ENCODE peak calls at places on chromosomes 13 and 19, in seven cellular contexts. B is adrenal gland; O is brain microvascular endothelial cell; D is progenitor cell of endocrine pancreas; M is fibroblast of pulmonary artery; W is GM13976; L is CD4-positive, alpha-beta T cell. P is an unnamed sample.

GRCh38 chr19:15010497-15011255 is 31.0 kb upstream of the SLC1A6 start:
- DNase-seq in B (no peak), W (no peak), O (no peak), M (no peak), L (no peak), D (no peak), P (no peak)

GRCh38 chr13:107713314-107713713 is 502.0 kb downstream of the LIG4 start:
- DNase-seq in O (no peak), M (peak), L (no peak), D (no peak), B (no peak), W (no peak), P (no peak)

GRCh38 chr13:43377149-43377548 is 353.8 kb downstream of the DNAJC15 start:
- DNase-seq in M (peak), D (no peak), O (no peak), B (no peak), L (no peak), W (no peak), P (no peak)

GRCh38 chr13:65584126-65584525 is 1646.0 kb downstream of the PCDH9 start:
- DNase-seq in O (no peak), D (no peak), W (no peak), L (no peak), B (no peak), M (no peak), P (no peak)

GRCh38 chr13:100234524-100235136 is 145.7 kb downstream of the PCCA start:
- DNase-seq in L (no peak), D (no peak), M (peak), O (peak), B (no peak), W (no peak), P (no peak)

GRCh38 chr19:39282021-39282420 is 13.8 kb downstream of the IFNL2 start:
- DNase-seq in W (no peak), B (no peak), D (no peak), O (no peak), M (no peak), L (no peak), P (no peak)

GRCh38 chr13:114025432-114026127 is 51.7 kb upstream of the C13orf46 start:
- DNase-seq in W (no peak), L (no peak), O (peak), B (no peak), M (peak), D (no peak), P (no peak)

GRCh38 chr19:15964231-15964630 is 15.4 kb downstream of the OR10H4 start:
- DNase-seq in B (no peak), D (no peak), M (no peak), O (no peak), W (no peak), L (no peak), P (no peak)

GRCh38 chr13:111460548-111461444 is 140.4 kb downstream of the TEX29 start:
- DNase-seq in B (no peak), L (no peak), D (no peak), M (peak), O (peak), W (peak), P (no peak)

GRCh38 chr13:112626761-112627160 is 38.8 kb upstream of the TUBGCP3 start:
- DNase-seq in W (no peak), M (no peak), L (no peak), O (no peak), B (no peak), D (no peak), P (no peak)
- TF ChIP-seq CTCF in W (no peak), M (no peak), L (no peak), O (no peak), B (no peak), D (no peak), P (no peak)

GRCh38 chr19:35693835-35694599 is 10.3 kb upstream of the ZBTB32 start:
- DNase-seq in L (peak), O (peak), D (peak), W (peak), M (peak), B (peak), P (peak)
- TF ChIP-seq CTCF in L (peak), O (peak), D (peak), W (peak), M (peak), B (peak), P (peak)

DNA sequence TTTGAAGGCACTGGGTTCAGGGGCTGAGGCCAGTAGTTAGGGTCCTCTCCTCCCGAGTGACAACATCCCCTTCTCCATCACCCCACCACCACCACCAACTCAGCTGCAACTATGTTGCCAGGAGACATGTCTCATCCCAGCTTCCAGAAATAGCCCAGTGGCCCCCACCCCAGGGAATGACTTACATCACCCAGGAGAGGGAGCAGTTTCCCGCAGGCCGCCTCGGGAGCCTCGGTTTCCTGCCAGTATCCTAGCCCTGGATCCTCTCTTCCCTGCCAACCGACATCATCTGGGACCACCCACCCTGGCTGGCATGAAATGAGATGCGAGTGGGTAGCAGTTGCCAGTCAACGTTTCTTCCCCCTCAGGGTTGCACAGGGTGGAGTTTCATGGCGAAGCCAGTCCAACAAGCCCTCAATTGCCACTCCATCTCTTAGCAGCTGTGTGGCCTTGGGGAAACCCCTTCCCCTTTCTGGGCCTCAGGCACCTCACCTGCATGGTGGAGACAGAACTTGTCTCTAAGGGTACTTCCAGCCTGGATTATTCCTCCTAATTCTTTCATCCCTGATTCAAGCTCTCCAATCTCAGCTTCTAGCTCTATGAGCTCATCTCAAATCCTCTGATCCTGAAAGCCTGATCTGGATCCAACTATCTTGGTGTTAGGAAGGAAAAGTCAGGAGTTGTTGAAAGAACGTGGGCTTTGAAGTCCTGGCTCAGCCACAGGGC is 3.9 kb upstream of the GSK3A start:
- DNase-seq in B (peak), D (no peak), W (no peak), M (peak), O (peak), L (no peak), P (no peak)
- TF ChIP-seq CTCF in B (peak), D (peak), W (no peak), M (peak), O (peak), L (no peak), P (no peak)

DNA sequence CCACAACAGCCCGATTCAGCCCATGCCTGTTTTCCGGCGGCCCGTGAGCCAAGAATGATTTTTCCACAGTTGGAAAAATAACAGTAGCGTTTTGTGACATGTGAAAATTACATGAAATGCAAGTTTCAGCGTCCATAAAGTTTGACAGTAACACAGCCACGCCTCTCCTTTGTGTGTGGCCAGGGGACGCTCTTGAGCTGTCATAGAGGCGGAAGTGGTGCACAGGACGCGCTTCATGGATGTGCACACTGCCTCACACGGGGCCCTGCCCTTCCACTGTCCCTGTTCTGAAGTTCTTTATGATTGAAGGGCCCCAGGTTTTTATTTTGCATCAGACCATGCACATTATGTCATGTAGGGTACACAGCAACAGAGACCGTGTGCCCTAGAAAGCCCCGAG is 12.4 kb upstream of the ELAVL1 start:
- DNase-seq in L (no peak), O (no peak), D (no peak), W (peak), B (no peak), M (no peak), P (peak)
- TF ChIP-seq CTCF in L (no peak), O (no peak), D (peak), W (peak), B (no peak), M (no peak), P (peak)

GRCh38 chr13:98458431-98458830 is 118.5 kb downstream of the STK24 start:
- DNase-seq in M (no peak), W (no peak), B (no peak), O (no peak), D (no peak), L (no peak), P (no peak)
- TF ChIP-seq CTCF in M (no peak), W (no peak), B (no peak), O (no peak), D (no peak), L (no peak), P (no peak)

GRCh38 chr19:3586124-3586626 is 897 bp downstream of the GIPC3 start:
- DNase-seq in M (no peak), O (no peak), D (no peak), B (no peak), W (peak), L (peak), P (no peak)
- TF ChIP-seq CTCF in M (peak), O (peak), D (peak), B (peak), W (peak), L (peak), P (peak)

GRCh38 chr19:8322638-8322997 is 1.3 kb downstream of the RPS28 start:
- DNase-seq in M (no peak), D (no peak), B (no peak), L (no peak), O (no peak), W (no peak), P (no peak)

GRCh38 chr19:8321067-8321759 is at the start of the genes NDUFA7 and RPS28:
- DNase-seq in O (peak), W (peak), L (peak), M (peak), B (peak), D (peak), P (peak)

GRCh38 chr19:8321760-8322637 is 703 bp downstream of the RPS28 start:
- DNase-seq in D (no peak), O (no peak), M (no peak), W (peak), B (no peak), L (no peak), P (no peak)

GRCh38 chr19:8319807-8320520 is 1.2 kb downstream of the NDUFA7 start:
- DNase-seq in O (no peak), M (no peak), D (no peak), L (no peak), W (no peak), B (no peak), P (no peak)

GRCh38 chr19:8320564-8321066 is 560 bp downstream of the NDUFA7 start:
- DNase-seq in O (no peak), W (no peak), D (no peak), L (no peak), M (no peak), B (no peak), P (no peak)
- TF ChIP-seq CTCF in O (no peak), W (no peak), D (no peak), L (no peak), M (no peak), B (no peak), P (no peak)

GRCh38 chr13:66994498-66995365 is 235.4 kb downstream of the PCDH9 start:
- DNase-seq in O (no peak), D (no peak), B (no peak), L (no peak), W (no peak), M (no peak), P (no peak)

GRCh38 chr13:66992683-66993082 is 237.5 kb downstream of the PCDH9 start:
- DNase-seq in B (no peak), D (no peak), M (no peak), O (no peak), L (no peak), W (no peak), P (no peak)

GRCh38 chr13:66995366-66995663 is 234.8 kb downstream of the PCDH9 start:
- DNase-seq in L (no peak), M (no peak), O (no peak), B (no peak), W (no peak), D (no peak), P (no peak)

GRCh38 chr13:66992183-66992582 is 238.0 kb downstream of the PCDH9 start:
- DNase-seq in O (peak), M (peak), D (no peak), W (no peak), L (no peak), B (no peak), P (no peak)

GRCh38 chr13:66994097-66994496 is 236.0 kb downstream of the PCDH9 start:
- DNase-seq in D (peak), M (peak), O (peak), B (peak), W (peak), L (no peak), P (no peak)
- TF ChIP-seq CTCF in D (peak), M (peak), O (peak), B (peak), W (peak), L (no peak), P (no peak)

P was measured in natural killer cell.